ENCODE peak calls at places on chromosomes 5 and 9, in four cellular contexts. Z, B, L and P are unnamed samples.

GRCh38 chr9:135516132-135516860 is 4.9 kb upstream of the LCN1 start:
- DNase-seq in Z (no peak), B (no peak), L (no peak), P (no peak)

GRCh38 chr5:73631500-73631899 is 5.5 kb downstream of the ARHGEF28 start:
- DNase-seq in Z (no peak), B (no peak), L (no peak), P (no peak)

GRCh38 chr5:153959134-153959957 is 79.4 kb downstream of the FAM114A2 start:
- DNase-seq in Z (no peak), B (no peak), L (no peak), P (no peak)

GRCh38 chr5:122228728-122229392 is 83.2 kb upstream of the SNCAIP start:
- DNase-seq in Z (no peak), B (no peak), L (no peak), P (no peak)

GRCh38 chr5:23089316-23089715 is 236.2 kb upstream of the CDH12 start:
- DNase-seq in Z (no peak), B (no peak), L (no peak), P (no peak)

GRCh38 chr5:75632321-75632720 is 21.1 kb downstream of the ANKDD1B start:
- DNase-seq in Z (no peak), B (no peak), L (no peak), P (no peak)

GRCh38 chr9:698276-698675 is 143.2 kb upstream of the DMRT1 start:
- DNase-seq in Z (no peak), B (no peak), L (no peak), P (no peak)

GRCh38 chr5:131450941-131451340 is 184.1 kb downstream of the RAPGEF6 start:
- DNase-seq in Z (no peak), B (no peak), L (no peak), P (no peak)

GRCh38 chr9:135186248-135187164 is 99.0 kb downstream of the OLFM1 start:
- DNase-seq in Z (no peak), B (no peak), L (no peak), P (peak; percentile 7)

GRCh38 chr5:142151436-142152382 is 43.1 kb downstream of the NDFIP1 start:
- DNase-seq in Z (peak; percentile 53), B (peak; percentile 57), L (peak; percentile 48), P (peak; percentile 25)

GRCh38 chr5:109694451-109694891 is 4.7 kb downstream of the MAN2A1 start:
- DNase-seq in Z (no peak), B (no peak), L (no peak), P (no peak)

GRCh38 chr5:20680718-20681302 is 692.8 kb upstream of the CDH18 start:
- DNase-seq in Z (no peak), B (no peak), L (no peak), P (no peak)

GRCh38 chr5:115349001-115349817 is 52.8 kb upstream of the CCDC112 start:
- DNase-seq in Z (no peak), B (no peak), L (peak; percentile 37), P (no peak)

GRCh38 chr9:86868611-86869010 is 78.7 kb downstream of the GAS1 start:
- DNase-seq in Z (no peak), B (no peak), L (no peak), P (no peak)

GRCh38 chr5:90173299-90174030 is 236.1 kb downstream of the CETN3 start:
- DNase-seq in Z (no peak), B (no peak), L (no peak), P (no peak)

GRCh38 chr5:17238521-17239041 is 21.1 kb downstream of the BASP1 start:
- DNase-seq in Z (no peak), B (no peak), L (no peak), P (no peak)

GRCh38 chr5:96177303-96177869 is 215.7 kb upstream of the ELL2 start:
- DNase-seq in Z (no peak), B (no peak), L (peak; percentile 39), P (no peak)

GRCh38 chr9:77016111-77016525 is 3.3 kb upstream of the FOXB2 start:
- DNase-seq in Z (no peak), B (peak; percentile 16), L (no peak), P (no peak)

GRCh38 chr9:125631391-125632085 is 75.5 kb downstream of the MAPKAP1 start:
- DNase-seq in Z (no peak), B (no peak), L (no peak), P (no peak)

GRCh38 chr5:126525630-126526245 is 69.3 kb downstream of the ALDH7A1 start:
- DNase-seq in Z (no peak), B (no peak), L (peak; percentile 74), P (peak; percentile 55)

GRCh38 chr9:4620881-4621555 is 41.1 kb upstream of the PLPP6 start:
- DNase-seq in Z (no peak), B (no peak), L (no peak), P (no peak)

GRCh38 chr5:107361945-107362344 is 308.8 kb downstream of the EFNA5 start:
- DNase-seq in Z (no peak), B (no peak), L (peak; percentile 76), P (peak; percentile 67)

GRCh38 chr9:114989600-114990410 is 59.4 kb upstream of the TNFSF8 start:
- DNase-seq in Z (peak; percentile 55), B (no peak), L (no peak), P (no peak)

GRCh38 chr5:29042152-29042551 is 2003.8 kb upstream of the CDH9 start:
- DNase-seq in Z (no peak), B (no peak), L (no peak), P (no peak)

GRCh38 chr5:99104538-99105132 is 175.8 kb upstream of the CHD1 start:
- DNase-seq in Z (no peak), B (no peak), L (no peak), P (no peak)

GRCh38 chr9:133351908-133352634 is 4.1 kb downstream of the RPL7A start:
- DNase-seq in Z (peak; percentile 51), B (peak; percentile 42), L (no peak), P (no peak)

GRCh38 chr9:32590476-32590875 is 17.5 kb upstream of the NDUFB6 start:
- DNase-seq in Z (no peak), B (no peak), L (no peak), P (no peak)

GRCh38 chr9:69389437-69389995 is 64.5 kb downstream of the ENTREP1 start:
- DNase-seq in Z (no peak), B (no peak), L (no peak), P (no peak)